ENCODE peak calls at places on chromosomes 11 and 22, in five cellular contexts. M is CD8-positive, alpha-beta T cell; P is lung; O is uterus; U is OCI-LY7. X is an unnamed sample.

GRCh38 chr11:121841487-121842167 is 274.4 kb downstream of the BLID start:
- DNase-seq in M (no peak), U (no peak), O (no peak), P (no peak), X (no peak)

GRCh38 chr22:41526802-41527799 is 17.2 kb downstream of the POLR3H start:
- DNase-seq in P (no peak), U (peak; percentile 60), M (peak; percentile 56), O (no peak), X (no peak)

GRCh38 chr11:77440678-77441077 is 33.2 kb downstream of the PAK1 start:
- DNase-seq in U (no peak), M (no peak), O (no peak), P (no peak), X (no peak)

GRCh38 chr11:123235117-123235686 is 40.2 kb upstream of the CLMP start:
- DNase-seq in O (peak; percentile 66), M (peak; percentile 1), P (peak; percentile 38), U (peak; percentile 18), X (peak; percentile 13)

GRCh38 chr11:118872403-118872821 is 11.3 kb upstream of the CXCR5 start:
- DNase-seq in O (no peak), P (no peak), M (no peak), U (no peak), X (no peak)

GRCh38 chr11:103964390-103964789 is 72.0 kb upstream of the DDI1 start:
- DNase-seq in O (no peak), U (no peak), M (no peak), P (no peak), X (no peak)

GRCh38 chr11:94576306-94576705 is 9.1 kb downstream of the PIWIL4 start:
- DNase-seq in P (no peak), U (no peak), M (no peak), O (no peak), X (no peak)

GRCh38 chr11:74141274-74141695 is 29.5 kb downstream of the C2CD3 start:
- DNase-seq in U (no peak), M (no peak), P (no peak), O (no peak), X (no peak)

GRCh38 chr22:36323182-36323854 is 64.4 kb downstream of the MYH9 start:
- DNase-seq in M (no peak), U (no peak), P (peak; percentile 84), O (peak; percentile 84), X (peak; percentile 79)

GRCh38 chr11:44726278-44727113 is at the start of gene TSPAN18:
- DNase-seq in M (no peak), P (no peak), O (peak; percentile 43), U (peak; percentile 26), X (no peak)

GRCh38 chr11:133823211-133823610 is 22.1 kb downstream of the SPATA19 start:
- DNase-seq in O (no peak), P (no peak), M (no peak), U (no peak), X (no peak)

GRCh38 chr22:24391836-24392217 is 35.6 kb upstream of the ADORA2A start:
- DNase-seq in M (no peak), U (no peak), P (no peak), O (no peak), X (no peak)

GRCh38 chr22:35458547-35459422 is 58.8 kb downstream of the MCM5 start:
- DNase-seq in M (no peak), U (no peak), P (no peak), O (no peak), X (no peak)

GRCh38 chr11:70717961-70718595 is 319.7 kb downstream of the CTTN start:
- DNase-seq in U (no peak), P (no peak), M (no peak), O (no peak), X (no peak)
- H3K9me3 ChIP-seq in U (no peaks in the 10 kb centered on the region), P (no peaks in the 10 kb centered on the region), M (no peaks in the 10 kb centered on the region), O (no peaks in the 10 kb centered on the region), X (no peaks in the 10 kb centered on the region)

GRCh38 chr11:86013718-86014117 is 55.2 kb downstream of the PICALM start:
- DNase-seq in P (no peak), M (no peak), O (no peak), U (no peak), X (no peak)

GRCh38 chr11:86016451-86016850 is 52.4 kb downstream of the PICALM start:
- DNase-seq in M (no peak), O (no peak), U (no peak), P (no peak), X (no peak)

GRCh38 chr11:86014221-86014620 is 54.7 kb downstream of the PICALM start:
- DNase-seq in M (no peak), P (no peak), O (no peak), U (no peak), X (no peak)

GRCh38 chr11:86015699-86016098 is 53.2 kb downstream of the PICALM start:
- DNase-seq in O (no peak), M (no peak), P (no peak), U (no peak), X (no peak)

GRCh38 chr11:86011175-86011574 is 57.7 kb downstream of the PICALM start:
- DNase-seq in P (no peak), U (no peak), M (no peak), O (no peak), X (no peak)
- TF ChIP-seq CTCF in P (no peak), U (no peak), M (no peak), O (no peak), X (no peak)

GRCh38 chr11:114283422-114283821 is 12.8 kb upstream of the NNMT start:
- DNase-seq in U (no peak), O (no peak), M (no peak), P (no peak), X (no peak)

GRCh38 chr11:114287154-114287553 is 9.0 kb upstream of the NNMT start:
- DNase-seq in O (no peak), U (no peak), M (no peak), P (no peak), X (no peak)

GRCh38 chr11:114284914-114285313 is 11.3 kb upstream of the NNMT start:
- DNase-seq in P (no peak), O (no peak), U (no peak), M (no peak), X (no peak)

GRCh38 chr11:114284021-114284420 is 12.2 kb upstream of the NNMT start:
- DNase-seq in M (no peak), O (peak; percentile 36), U (no peak), P (peak; percentile 28), X (no peak)

GRCh38 chr11:114285599-114285998 is 10.6 kb upstream of the NNMT start:
- DNase-seq in O (no peak), M (no peak), U (no peak), P (no peak), X (no peak)
- H3K27ac ChIP-seq in O (no peak overlapping the region), M (no peak overlapping the region), U (no peak overlapping the region), P (no peak overlapping the region), X (no peak overlapping the region)

GRCh38 chr11:97729546-97730272 is 1291.0 kb upstream of the CNTN5 start:
- DNase-seq in U (no peak), O (no peak), P (no peak), M (no peak), X (no peak)

GRCh38 chr11:97732011-97732632 is 1288.6 kb upstream of the CNTN5 start:
- DNase-seq in U (no peak), M (no peak), O (no peak), P (no peak), X (no peak)
- H3K9me3 ChIP-seq in U (no peaks in the 10 kb centered on the region), M (no peaks in the 10 kb centered on the region), O (no peaks in the 10 kb centered on the region), P (peaks cover 2% of the 10 kb centered on the region), X (no peaks in the 10 kb centered on the region)

DNA sequence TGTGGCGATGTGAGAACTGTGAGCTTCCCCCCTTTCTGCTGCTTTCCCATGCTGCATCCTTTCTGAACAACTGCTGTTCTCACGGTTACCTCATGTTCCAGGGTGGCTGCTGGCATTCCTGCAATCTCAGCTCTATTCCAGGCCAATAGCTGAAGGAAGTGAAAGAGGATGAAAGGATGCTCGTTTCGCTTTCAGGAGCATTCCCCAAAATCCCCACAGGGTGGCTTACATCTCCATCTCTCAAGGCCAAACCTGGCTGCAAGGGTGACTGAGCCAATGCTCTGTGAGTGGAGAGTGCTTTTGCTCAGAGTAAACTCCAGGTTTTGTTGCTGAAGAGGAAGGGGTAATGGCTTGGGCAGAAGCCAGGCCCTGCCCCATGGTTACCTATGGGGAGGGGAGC is 848.2 kb downstream of the BRD1 start:
- DNase-seq in O (no peak), M (no peak), P (no peak), U (peak; percentile 6), X (no peak)
- TF ChIP-seq CTCF in O (no peak), M (no peak), P (no peak), U (peak; percentile 42), X (no peak)

GRCh38 chr11:78946945-78947914 is 372.6 kb upstream of the NARS2 start:
- DNase-seq in O (peak; percentile 71), P (no peak), M (no peak), U (no peak), X (no peak)

GRCh38 chr11:78938036-78938435 is 363.4 kb upstream of the NARS2 start:
- DNase-seq in P (no peak), M (no peak), U (no peak), O (no peak), X (no peak)

GRCh38 chr11:78940500-78941225 is 366.0 kb upstream of the NARS2 start:
- DNase-seq in U (no peak), O (no peak), M (no peak), P (no peak), X (no peak)

GRCh38 chr11:78941226-78941851 is 366.7 kb upstream of the NARS2 start:
- DNase-seq in O (no peak), M (no peak), U (no peak), P (no peak), X (no peak)

GRCh38 chr11:78943841-78944240 is 369.2 kb upstream of the NARS2 start:
- DNase-seq in M (no peak), P (no peak), O (no peak), U (no peak), X (no peak)
- H3K27ac ChIP-seq in M (no peak overlapping the region), P (no peak overlapping the region), O (no peak overlapping the region), U (no peak overlapping the region), X (no peak overlapping the region)

GRCh38 chr22:47397673-47398072 is 635.2 kb downstream of the TBC1D22A start:
- DNase-seq in U (no peak), O (no peak), M (no peak), P (no peak), X (no peak)

GRCh38 chr22:47396105-47396504 is 633.7 kb downstream of the TBC1D22A start:
- DNase-seq in P (no peak), U (no peak), O (no peak), M (no peak), X (no peak)

GRCh38 chr22:47394504-47395440 is 632.3 kb downstream of the TBC1D22A start:
- DNase-seq in P (no peak), U (no peak), O (no peak), M (no peak), X (no peak)

GRCh38 chr22:47395481-47395880 is 633.0 kb downstream of the TBC1D22A start:
- DNase-seq in P (no peak), M (no peak), O (no peak), U (no peak), X (no peak)

GRCh38 chr22:47396515-47396914 is 634.1 kb downstream of the TBC1D22A start:
- DNase-seq in U (no peak), M (no peak), O (no peak), P (no peak), X (no peak)
- H3K9me3 ChIP-seq in U (no peaks in the 10 kb centered on the region), M (no peaks in the 10 kb centered on the region), O (no peaks in the 10 kb centered on the region), P (no peaks in the 10 kb centered on the region), X (no peaks in the 10 kb centered on the region)

X was measured in thoracic aorta.